ENCODE peak calls at places on chromosomes 16 and 17, in seven cellular contexts. One of them, this sample, is unnamed.

GRCh38 chr17:34235389-34236028 is 19.6 kb upstream of the CCL2 start:
- DNase-seq in H1: no peak
- DNase-seq in H9: no peak
- DNase-seq in neuronal stem cell: no peak
- DNase-seq in IMR-90: peak; percentile 65
- DNase-seq in mesenchymal stem cell: no peak
- DNase-seq in trophoblast cell: peak; percentile 11
- DNase-seq in this sample: peak; percentile 80

GRCh38 chr16:83949724-83950001 is 3.4 kb upstream of the OSGIN1 start:
- DNase-seq in H1: no peak
- DNase-seq in H9: no peak
- DNase-seq in neuronal stem cell: no peak
- DNase-seq in IMR-90: no peak
- DNase-seq in mesenchymal stem cell: no peak
- DNase-seq in trophoblast cell: no peak
- DNase-seq in this sample: no peak

GRCh38 chr17:63647065-63647725 is 25.0 kb downstream of the MAP3K3 start:
- DNase-seq in H1: no peak
- DNase-seq in H9: no peak
- DNase-seq in neuronal stem cell: no peak
- DNase-seq in IMR-90: peak; percentile 82
- DNase-seq in mesenchymal stem cell: peak; percentile 47
- DNase-seq in trophoblast cell: peak; percentile 59
- DNase-seq in this sample: peak; percentile 42

GRCh38 chr16:77236063-77236511 is 36.9 kb downstream of the SYCE1L start:
- DNase-seq in H1: peak; percentile 79
- DNase-seq in H9: peak; percentile 94
- DNase-seq in neuronal stem cell: peak; percentile 88
- DNase-seq in IMR-90: peak; percentile 71
- DNase-seq in mesenchymal stem cell: peak; percentile 77
- DNase-seq in trophoblast cell: peak; percentile 95
- DNase-seq in this sample: peak; percentile 85

GRCh38 chr17:78924481-78925151 is 571 bp downstream of the TIMP2 start:
- DNase-seq in H1: no peak
- DNase-seq in H9: peak; percentile 73
- DNase-seq in neuronal stem cell: no peak
- DNase-seq in IMR-90: no peak
- DNase-seq in mesenchymal stem cell: no peak
- DNase-seq in trophoblast cell: peak; percentile 48
- DNase-seq in this sample: peak; percentile 82

GRCh38 chr17:41959336-41960095 is 7.1 kb upstream of the CNP start:
- DNase-seq in H1: no peak
- DNase-seq in H9: peak; percentile 91
- DNase-seq in neuronal stem cell: peak; percentile 37
- DNase-seq in IMR-90: peak; percentile 66
- DNase-seq in mesenchymal stem cell: peak; percentile 74
- DNase-seq in trophoblast cell: peak; percentile 58
- DNase-seq in this sample: peak; percentile 91

GRCh38 chr17:21463204-21463661 is 87.1 kb downstream of the KCNJ12 start:
- DNase-seq in H1: no peak
- DNase-seq in H9: no peak
- DNase-seq in neuronal stem cell: no peak
- DNase-seq in IMR-90: no peak
- DNase-seq in mesenchymal stem cell: no peak
- DNase-seq in trophoblast cell: no peak
- DNase-seq in this sample: no peak

GRCh38 chr17:17783121-17783824 is 53.5 kb downstream of the SREBF1 start:
- DNase-seq in H1: peak; percentile 38
- DNase-seq in H9: peak; percentile 91
- DNase-seq in neuronal stem cell: peak; percentile 81
- DNase-seq in IMR-90: no peak
- DNase-seq in mesenchymal stem cell: peak; percentile 48
- DNase-seq in trophoblast cell: peak; percentile 39
- DNase-seq in this sample: peak; percentile 80

GRCh38 chr17:1755252-1755992 is 6.4 kb upstream of the SERPINF1 start:
- DNase-seq in H1: no peak
- DNase-seq in H9: no peak
- DNase-seq in neuronal stem cell: no peak
- DNase-seq in IMR-90: no peak
- DNase-seq in mesenchymal stem cell: no peak
- DNase-seq in trophoblast cell: no peak
- DNase-seq in this sample: no peak

GRCh38 chr17:1360975-1361374 is 39.0 kb downstream of the YWHAE start:
- DNase-seq in H1: no peak
- DNase-seq in H9: no peak
- DNase-seq in neuronal stem cell: no peak
- DNase-seq in IMR-90: no peak
- DNase-seq in mesenchymal stem cell: no peak
- DNase-seq in trophoblast cell: no peak
- DNase-seq in this sample: no peak

GRCh38 chr16:68093816-68094613 is 8.8 kb downstream of the NFATC3 start:
- DNase-seq in H1: no peak
- DNase-seq in H9: no peak
- DNase-seq in neuronal stem cell: no peak
- DNase-seq in IMR-90: peak; percentile 69
- DNase-seq in mesenchymal stem cell: peak; percentile 77
- DNase-seq in trophoblast cell: peak; percentile 10
- DNase-seq in this sample: peak; percentile 62

GRCh38 chr17:60539807-60540206 is 13.8 kb upstream of the APPBP2 start:
- DNase-seq in H1: no peak
- DNase-seq in H9: no peak
- DNase-seq in neuronal stem cell: no peak
- DNase-seq in IMR-90: no peak
- DNase-seq in mesenchymal stem cell: no peak
- DNase-seq in trophoblast cell: no peak
- DNase-seq in this sample: no peak

DNA sequence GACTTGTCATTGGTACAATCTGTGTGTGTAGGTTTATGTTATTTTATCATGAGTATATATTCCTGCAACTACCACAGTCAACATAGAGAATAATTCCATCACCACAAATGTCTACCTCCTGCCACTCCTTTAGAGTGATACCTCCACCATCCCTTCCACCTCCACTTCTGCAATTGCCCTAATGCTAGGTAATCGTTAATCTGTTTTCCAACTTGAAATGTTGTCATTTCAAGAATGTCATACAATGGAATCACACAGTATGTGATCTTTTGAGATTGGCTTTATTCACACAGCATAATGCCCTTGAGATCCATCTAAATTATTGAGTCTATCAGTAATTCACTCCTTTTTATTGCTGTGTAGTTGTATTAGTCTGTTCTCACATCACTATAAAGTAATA is 414.8 kb upstream of the C16orf82 start:
- DNase-seq in H1: no peak
- DNase-seq in H9: no peak
- DNase-seq in neuronal stem cell: no peak
- DNase-seq in IMR-90: no peak
- DNase-seq in mesenchymal stem cell: no peak
- DNase-seq in trophoblast cell: no peak
- DNase-seq in this sample: no peak
- H3K18ac ChIP-seq in H1: no peak overlapping the region
- H3K18ac ChIP-seq in H9: no peak overlapping the region
- H3K18ac ChIP-seq in neuronal stem cell: no peak overlapping the region
- H3K18ac ChIP-seq in IMR-90: no peak overlapping the region
- H3K18ac ChIP-seq in mesenchymal stem cell: no peak overlapping the region
- H3K18ac ChIP-seq in trophoblast cell: no peak overlapping the region
- H3K18ac ChIP-seq in this sample: no peak overlapping the region

DNA sequence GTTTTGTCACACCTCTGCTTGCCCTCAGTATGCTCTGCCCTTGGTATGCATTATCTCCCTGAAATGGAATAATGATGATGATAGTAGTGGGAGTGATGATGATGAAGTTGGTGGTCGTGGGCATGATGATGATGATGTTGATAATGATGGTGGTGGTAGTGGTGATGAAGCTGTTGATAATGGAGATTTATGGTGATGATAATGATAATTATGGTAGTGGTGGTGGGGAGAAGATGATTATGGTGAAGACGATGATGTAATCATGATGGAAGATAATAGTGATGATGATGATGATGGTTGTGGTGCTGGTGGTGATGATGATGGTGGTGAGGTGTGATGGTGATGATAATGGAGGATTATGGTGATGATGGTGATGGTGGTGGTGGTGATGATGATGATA is 390.1 kb upstream of the EEF2KMT start:
- DNase-seq in H1: no peak
- DNase-seq in H9: no peak
- DNase-seq in neuronal stem cell: no peak
- DNase-seq in IMR-90: no peak
- DNase-seq in mesenchymal stem cell: no peak
- DNase-seq in trophoblast cell: no peak
- DNase-seq in this sample: no peak
- H3K18ac ChIP-seq in H1: no peak overlapping the region
- H3K18ac ChIP-seq in H9: no peak overlapping the region
- H3K18ac ChIP-seq in neuronal stem cell: no peak overlapping the region
- H3K18ac ChIP-seq in IMR-90: no peak overlapping the region
- H3K18ac ChIP-seq in mesenchymal stem cell: no peak overlapping the region
- H3K18ac ChIP-seq in trophoblast cell: no peak overlapping the region
- H3K18ac ChIP-seq in this sample: no peak overlapping the region

GRCh38 chr16:29000019-29000418 is 15.2 kb downstream of the LAT start:
- DNase-seq in H1: no peak
- DNase-seq in H9: no peak
- DNase-seq in neuronal stem cell: no peak
- DNase-seq in IMR-90: no peak
- DNase-seq in mesenchymal stem cell: no peak
- DNase-seq in trophoblast cell: no peak
- DNase-seq in this sample: no peak

GRCh38 chr16:28998837-28999236 is 14.0 kb downstream of the LAT start:
- DNase-seq in H1: no peak
- DNase-seq in H9: no peak
- DNase-seq in neuronal stem cell: no peak
- DNase-seq in IMR-90: no peak
- DNase-seq in mesenchymal stem cell: no peak
- DNase-seq in trophoblast cell: no peak
- DNase-seq in this sample: no peak

GRCh38 chr16:28999577-28999976 is 14.7 kb downstream of the LAT start:
- DNase-seq in H1: no peak
- DNase-seq in H9: no peak
- DNase-seq in neuronal stem cell: no peak
- DNase-seq in IMR-90: no peak
- DNase-seq in mesenchymal stem cell: no peak
- DNase-seq in trophoblast cell: no peak
- DNase-seq in this sample: no peak
- H3K18ac ChIP-seq in H1: no peak overlapping the region
- H3K18ac ChIP-seq in H9: no peak overlapping the region
- H3K18ac ChIP-seq in neuronal stem cell: no peak overlapping the region
- H3K18ac ChIP-seq in IMR-90: no peak overlapping the region
- H3K18ac ChIP-seq in mesenchymal stem cell: no peak overlapping the region
- H3K18ac ChIP-seq in trophoblast cell: no peak overlapping the region
- H3K18ac ChIP-seq in this sample: no peak overlapping the region

GRCh38 chr16:85569039-85569614 is 44.0 kb upstream of the GSE1 start:
- DNase-seq in H1: no peak
- DNase-seq in H9: no peak
- DNase-seq in neuronal stem cell: no peak
- DNase-seq in IMR-90: no peak
- DNase-seq in mesenchymal stem cell: no peak
- DNase-seq in trophoblast cell: no peak
- DNase-seq in this sample: no peak
- H3K18ac ChIP-seq in H1: peak overlapping the region; percentile 90
- H3K18ac ChIP-seq in H9: no peak overlapping the region
- H3K18ac ChIP-seq in neuronal stem cell: no peak overlapping the region
- H3K18ac ChIP-seq in IMR-90: no peak overlapping the region
- H3K18ac ChIP-seq in mesenchymal stem cell: peak overlapping the region; percentile 44
- H3K18ac ChIP-seq in trophoblast cell: no peak overlapping the region
- H3K18ac ChIP-seq in this sample: no peak overlapping the region

GRCh38 chr17:49747632-49748031 is 16.3 kb downstream of the FAM117A start:
- DNase-seq in H1: no peak
- DNase-seq in H9: no peak
- DNase-seq in neuronal stem cell: no peak
- DNase-seq in IMR-90: no peak
- DNase-seq in mesenchymal stem cell: no peak
- DNase-seq in trophoblast cell: no peak
- DNase-seq in this sample: no peak
- H3K18ac ChIP-seq in H1: no peak overlapping the region
- H3K18ac ChIP-seq in H9: no peak overlapping the region
- H3K18ac ChIP-seq in neuronal stem cell: no peak overlapping the region
- H3K18ac ChIP-seq in IMR-90: no peak overlapping the region
- H3K18ac ChIP-seq in mesenchymal stem cell: no peak overlapping the region
- H3K18ac ChIP-seq in trophoblast cell: no peak overlapping the region
- H3K18ac ChIP-seq in this sample: no peak overlapping the region

GRCh38 chr16:48999508-48999907 is 282.1 kb downstream of the CBLN1 start:
- DNase-seq in H1: no peak
- DNase-seq in H9: no peak
- DNase-seq in neuronal stem cell: no peak
- DNase-seq in IMR-90: no peak
- DNase-seq in mesenchymal stem cell: no peak
- DNase-seq in trophoblast cell: no peak
- DNase-seq in this sample: no peak
- H3K18ac ChIP-seq in H1: no peak overlapping the region
- H3K18ac ChIP-seq in H9: no peak overlapping the region
- H3K18ac ChIP-seq in neuronal stem cell: no peak overlapping the region
- H3K18ac ChIP-seq in IMR-90: no peak overlapping the region
- H3K18ac ChIP-seq in mesenchymal stem cell: no peak overlapping the region
- H3K18ac ChIP-seq in trophoblast cell: no peak overlapping the region
- H3K18ac ChIP-seq in this sample: no peak overlapping the region

GRCh38 chr17:19551708-19552148 is 18.1 kb downstream of the SLC47A1 start:
- DNase-seq in H1: no peak
- DNase-seq in H9: no peak
- DNase-seq in neuronal stem cell: no peak
- DNase-seq in IMR-90: no peak
- DNase-seq in mesenchymal stem cell: no peak
- DNase-seq in trophoblast cell: no peak
- DNase-seq in this sample: no peak

GRCh38 chr17:19551148-19551547 is 17.5 kb downstream of the SLC47A1 start:
- DNase-seq in H1: no peak
- DNase-seq in H9: no peak
- DNase-seq in neuronal stem cell: no peak
- DNase-seq in IMR-90: no peak
- DNase-seq in mesenchymal stem cell: no peak
- DNase-seq in trophoblast cell: no peak
- DNase-seq in this sample: no peak

GRCh38 chr17:19554393-19554792 is 20.7 kb downstream of the SLC47A1 start:
- DNase-seq in H1: no peak
- DNase-seq in H9: no peak
- DNase-seq in neuronal stem cell: no peak
- DNase-seq in IMR-90: no peak
- DNase-seq in mesenchymal stem cell: no peak
- DNase-seq in trophoblast cell: peak; percentile 4
- DNase-seq in this sample: no peak

GRCh38 chr17:19555746-19556145 is 22.1 kb downstream of the SLC47A1 start:
- DNase-seq in H1: no peak
- DNase-seq in H9: no peak
- DNase-seq in neuronal stem cell: no peak
- DNase-seq in IMR-90: no peak
- DNase-seq in mesenchymal stem cell: no peak
- DNase-seq in trophoblast cell: no peak
- DNase-seq in this sample: no peak

DNA sequence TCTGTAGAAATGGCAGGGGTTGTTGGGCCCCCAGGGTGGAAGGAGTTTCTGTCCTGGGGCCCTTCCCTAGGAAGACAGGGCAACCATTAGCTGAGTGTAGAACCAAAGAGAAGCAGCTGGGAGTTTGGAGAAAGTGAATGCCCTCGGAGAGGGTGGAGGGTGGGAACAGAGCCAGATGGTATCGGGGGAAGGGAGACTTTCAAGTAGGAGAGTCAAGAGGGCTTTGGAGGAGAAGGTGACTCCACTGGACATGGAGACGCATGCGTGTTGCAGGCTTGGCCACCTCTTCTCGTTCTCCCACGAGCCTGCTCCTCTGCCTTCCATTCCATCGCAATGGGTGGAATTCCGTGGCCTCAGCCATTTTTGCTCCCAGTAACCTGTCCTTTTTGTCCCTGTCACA is 19.4 kb downstream of the SLC47A1 start:
- DNase-seq in H1: no peak
- DNase-seq in H9: no peak
- DNase-seq in neuronal stem cell: no peak
- DNase-seq in IMR-90: no peak
- DNase-seq in mesenchymal stem cell: no peak
- DNase-seq in trophoblast cell: no peak
- DNase-seq in this sample: no peak
- H3K18ac ChIP-seq in H1: no peak overlapping the region
- H3K18ac ChIP-seq in H9: no peak overlapping the region
- H3K18ac ChIP-seq in neuronal stem cell: no peak overlapping the region
- H3K18ac ChIP-seq in IMR-90: no peak overlapping the region
- H3K18ac ChIP-seq in mesenchymal stem cell: no peak overlapping the region
- H3K18ac ChIP-seq in trophoblast cell: no peak overlapping the region
- H3K18ac ChIP-seq in this sample: no peak overlapping the region

GRCh38 chr17:37824534-37825485 is 80.0 kb upstream of the HNF1B start:
- DNase-seq in H1: peak; percentile 43
- DNase-seq in H9: peak; percentile 84
- DNase-seq in neuronal stem cell: no peak
- DNase-seq in IMR-90: peak; percentile 90
- DNase-seq in mesenchymal stem cell: peak; percentile 86
- DNase-seq in trophoblast cell: no peak
- DNase-seq in this sample: peak; percentile 93
- H3K18ac ChIP-seq in H1: no peak overlapping the region
- H3K18ac ChIP-seq in H9: no peak overlapping the region
- H3K18ac ChIP-seq in neuronal stem cell: peak overlapping the region; percentile 62
- H3K18ac ChIP-seq in IMR-90: peak overlapping the region; percentile 81
- H3K18ac ChIP-seq in mesenchymal stem cell: peak overlapping the region; percentile 95
- H3K18ac ChIP-seq in trophoblast cell: no peak overlapping the region
- H3K18ac ChIP-seq in this sample: peak overlapping the region; percentile 56